ENCODE peak calls at places on chromosomes 16 and 17, in six cellular contexts. D is mammary epithelial cell; M is choroid plexus epithelial cell; K is H9; G is CD8-positive, alpha-beta T cell; U is CD4-positive, alpha-beta T cell. C is an unnamed sample.

GRCh38 chr17:36127199-36127881 is 23.7 kb downstream of the CCL4 start:
- DNase-seq in D (no peak), M (no peak), K (no peak), G (no peak), U (no peak), C (no peak)

GRCh38 chr17:38602453-38602852 is 3.3 kb downstream of the SRCIN1 start:
- DNase-seq in D (no peak), M (peak), K (no peak), G (no peak), U (no peak), C (no peak)

GRCh38 chr17:12485361-12485911 is 180.3 kb upstream of the MYOCD start:
- DNase-seq in D (no peak), M (peak), K (no peak), G (no peak), U (no peak), C (no peak)

GRCh38 chr17:73566905-73567782 is 77.1 kb downstream of the SDK2 start:
- DNase-seq in D (no peak), M (no peak), K (peak), G (no peak), U (no peak), C (no peak)

GRCh38 chr17:42340691-42341127 is 47.5 kb downstream of the STAT3 start:
- DNase-seq in D (no peak), M (no peak), K (no peak), G (no peak), U (peak), C (no peak)

GRCh38 chr17:81371910-81372760 is 23.1 kb upstream of the BAHCC1 start:
- DNase-seq in D (no peak), M (peak), K (peak), G (no peak), U (no peak), C (peak)

GRCh38 chr17:82350182-82351030 is 8.6 kb upstream of the TEX19 start:
- DNase-seq in D (no peak), M (no peak), K (no peak), G (no peak), U (peak), C (peak)

GRCh38 chr16:21283521-21284289 is 5.6 kb upstream of the CRYM start:
- DNase-seq in D (peak), M (peak), K (peak), G (no peak), U (no peak), C (no peak)

GRCh38 chr17:67770539-67770938 is 52.8 kb downstream of the NOL11 start:
- DNase-seq in D (no peak), M (no peak), K (no peak), G (no peak), U (no peak), C (no peak)

GRCh38 chr17:55763856-55764255 is 13.0 kb downstream of the PCTP start:
- DNase-seq in D (no peak), M (peak), K (no peak), G (no peak), U (no peak), C (peak)

GRCh38 chr16:51881731-51882130 is 665.2 kb downstream of the TOX3 start:
- DNase-seq in D (no peak), M (peak), K (no peak), G (no peak), U (no peak), C (no peak)

GRCh38 chr16:47019563-47019962 is 46.1 kb upstream of the DNAJA2 start:
- DNase-seq in D (no peak), M (peak), K (no peak), G (no peak), U (no peak), C (peak)

GRCh38 chr16:12971216-12971615 is 69.8 kb downstream of the SHISA9 start:
- DNase-seq in D (peak), M (peak), K (no peak), G (no peak), U (no peak), C (peak)

GRCh38 chr16:58329147-58329546 is 34.3 kb upstream of the PRSS54 start:
- DNase-seq in D (peak), M (peak), K (no peak), G (no peak), U (no peak), C (peak)

GRCh38 chr16:25256821-25257503 is 683 bp downstream of the ZKSCAN2 start:
- DNase-seq in D (no peak), M (peak), K (peak), G (no peak), U (no peak), C (no peak)

GRCh38 chr17:10622610-10623485 is 34.3 kb downstream of the MYH3 start:
- DNase-seq in D (peak), M (no peak), K (no peak), G (no peak), U (no peak), C (peak)

GRCh38 chr16:50284131-50284911 is 18.0 kb downstream of the ADCY7 start:
- DNase-seq in D (no peak), M (no peak), K (no peak), G (no peak), U (no peak), C (no peak)

GRCh38 chr17:60857521-60857920 is 179.9 kb downstream of the BCAS3 start:
- DNase-seq in D (no peak), M (no peak), K (no peak), G (no peak), U (no peak), C (no peak)

GRCh38 chr17:71511266-71511995 is 609.4 kb upstream of the SOX9 start:
- DNase-seq in D (no peak), M (no peak), K (no peak), G (no peak), U (no peak), C (no peak)

GRCh38 chr17:55705847-55706246 is 16.8 kb downstream of the TMEM100 start:
- DNase-seq in D (peak), M (no peak), K (no peak), G (no peak), U (no peak), C (peak)

GRCh38 chr16:78607022-78607421 is 507.6 kb downstream of the WWOX start:
- DNase-seq in D (no peak), M (no peak), K (no peak), G (no peak), U (no peak), C (no peak)

GRCh38 chr17:46865100-46865499 is 13.7 kb downstream of the WNT9B start:
- DNase-seq in D (no peak), M (peak), K (peak), G (no peak), U (no peak), C (no peak)

GRCh38 chr16:67447508-67448076 is 16.7 kb downstream of the HSD11B2 start:
- DNase-seq in D (no peak), M (peak), K (peak), G (peak), U (peak), C (peak)

GRCh38 chr16:88924834-88925539 is 52.0 kb downstream of the CBFA2T3 start:
- DNase-seq in D (peak), M (peak), K (peak), G (no peak), U (no peak), C (peak)

GRCh38 chr17:79811036-79811887 is 14.4 kb upstream of the CBX8 start:
- DNase-seq in D (peak), M (no peak), K (peak), G (no peak), U (no peak), C (peak)

GRCh38 chr17:79806863-79807720 is 10.2 kb upstream of the CBX8 start:
- DNase-seq in D (no peak), M (no peak), K (no peak), G (no peak), U (no peak), C (no peak)

GRCh38 chr17:79809530-79810137 is 12.8 kb upstream of the CBX8 start:
- DNase-seq in D (no peak), M (no peak), K (peak), G (no peak), U (no peak), C (no peak)

GRCh38 chr17:79810138-79811027 is 13.5 kb upstream of the CBX8 start:
- DNase-seq in D (peak), M (peak), K (peak), G (peak), U (peak), C (peak)

DNA sequence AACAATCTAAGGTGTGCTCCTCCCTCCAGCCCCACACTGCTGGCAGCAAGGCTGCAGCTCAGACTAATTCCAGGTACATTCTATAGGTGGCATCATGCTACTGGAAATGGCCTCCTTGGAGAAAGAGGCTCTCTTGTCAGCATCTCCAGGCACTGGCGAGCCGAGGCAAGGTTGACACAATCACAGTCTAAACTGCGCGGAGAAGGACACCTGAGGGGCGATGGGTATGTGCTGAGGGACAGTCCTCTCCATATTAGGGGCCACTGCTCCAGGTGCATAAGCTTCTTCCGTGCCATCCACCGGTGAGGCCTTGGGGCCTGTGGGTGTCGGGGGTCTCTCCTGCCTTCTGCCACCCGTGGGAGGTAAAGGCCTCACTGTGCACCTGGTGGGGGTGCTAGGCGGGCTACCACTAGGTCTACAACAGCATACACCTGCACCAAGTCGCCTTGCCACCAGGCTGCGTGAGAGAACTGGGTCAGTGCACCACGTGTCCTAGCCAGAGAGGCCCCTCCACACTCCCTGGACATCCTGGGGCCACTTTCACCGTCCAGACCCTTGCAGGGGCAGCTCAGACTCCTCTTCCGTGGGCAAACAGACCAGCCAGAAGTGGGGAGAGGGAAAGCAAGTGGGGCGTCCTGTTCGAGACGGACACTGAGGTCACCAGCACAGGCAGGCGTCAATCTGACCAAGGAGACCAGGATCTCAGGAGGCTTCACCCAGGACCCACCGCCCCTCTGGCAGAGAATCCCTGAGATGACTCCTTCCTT is 12.1 kb upstream of the CBX8 start:
- DNase-seq in D (peak), M (peak), K (peak), G (no peak), U (no peak), C (peak)
- TF ChIP-seq CTCF in D (peak), M (peak), K (peak), G (no peak), U (peak), C (peak)

GRCh38 chr17:41343031-41343430 is 7.6 kb downstream of the KRT33A start:
- DNase-seq in D (no peak), M (no peak), K (no peak), G (no peak), U (no peak), C (no peak)

GRCh38 chr17:41338961-41339485 is 11.6 kb downstream of the KRT33A start:
- DNase-seq in D (peak), M (peak), K (no peak), G (no peak), U (peak), C (peak)

GRCh38 chr17:41340934-41341861 is 9.4 kb downstream of the KRT33A start:
- DNase-seq in D (no peak), M (no peak), K (no peak), G (peak), U (peak), C (no peak)

GRCh38 chr17:41339571-41340169 is 11.0 kb downstream of the KRT33A start:
- DNase-seq in D (no peak), M (no peak), K (no peak), G (no peak), U (no peak), C (no peak)

DNA sequence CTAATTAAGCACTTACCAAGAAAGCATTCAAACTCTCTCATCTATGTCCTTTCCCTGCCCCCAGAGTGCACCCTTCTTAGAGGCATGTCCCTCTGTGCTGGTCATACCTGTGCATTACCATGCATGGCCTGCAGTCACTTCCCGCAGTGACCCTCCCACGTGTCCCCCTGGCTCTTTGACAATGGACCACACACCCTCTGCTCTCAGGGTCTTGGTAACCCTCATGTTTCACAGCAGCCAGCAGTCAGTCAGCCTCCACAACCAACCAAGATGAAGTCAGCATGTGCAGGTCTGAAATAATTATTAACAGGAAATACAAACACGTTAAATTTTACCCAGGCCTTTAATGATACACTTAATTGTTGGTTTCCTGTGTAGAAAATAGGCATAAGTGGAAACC is 10.1 kb downstream of the KRT33A start:
- DNase-seq in D (no peak), M (no peak), K (no peak), G (no peak), U (no peak), C (no peak)
- TF ChIP-seq CTCF in D (no peak), M (no peak), K (no peak), G (no peak), U (no peak), C (no peak)

DNA sequence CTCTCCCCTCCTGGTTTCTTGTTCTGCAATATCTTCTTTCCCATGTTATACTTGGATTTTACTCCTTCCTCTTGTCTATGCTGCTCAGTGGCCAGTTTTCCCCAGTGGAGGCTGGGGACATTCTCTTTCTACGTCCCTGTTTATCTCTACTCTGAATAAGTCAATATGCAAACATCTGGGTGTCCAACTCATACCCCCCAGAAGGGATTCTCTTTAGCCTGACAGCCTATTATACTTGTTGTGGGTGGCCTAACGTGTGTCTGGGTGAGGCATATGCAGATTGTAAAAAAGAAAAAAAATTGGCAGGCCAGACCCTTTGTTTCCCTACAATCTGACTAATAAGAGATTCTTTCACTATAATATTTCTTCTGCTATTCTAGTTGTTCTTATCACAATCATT is 134.2 kb upstream of the MAF start:
- DNase-seq in D (no peak), M (no peak), K (no peak), G (no peak), U (no peak), C (no peak)
- TF ChIP-seq CTCF in D (no peak), M (no peak), K (no peak), G (no peak), U (no peak), C (no peak)

DNA sequence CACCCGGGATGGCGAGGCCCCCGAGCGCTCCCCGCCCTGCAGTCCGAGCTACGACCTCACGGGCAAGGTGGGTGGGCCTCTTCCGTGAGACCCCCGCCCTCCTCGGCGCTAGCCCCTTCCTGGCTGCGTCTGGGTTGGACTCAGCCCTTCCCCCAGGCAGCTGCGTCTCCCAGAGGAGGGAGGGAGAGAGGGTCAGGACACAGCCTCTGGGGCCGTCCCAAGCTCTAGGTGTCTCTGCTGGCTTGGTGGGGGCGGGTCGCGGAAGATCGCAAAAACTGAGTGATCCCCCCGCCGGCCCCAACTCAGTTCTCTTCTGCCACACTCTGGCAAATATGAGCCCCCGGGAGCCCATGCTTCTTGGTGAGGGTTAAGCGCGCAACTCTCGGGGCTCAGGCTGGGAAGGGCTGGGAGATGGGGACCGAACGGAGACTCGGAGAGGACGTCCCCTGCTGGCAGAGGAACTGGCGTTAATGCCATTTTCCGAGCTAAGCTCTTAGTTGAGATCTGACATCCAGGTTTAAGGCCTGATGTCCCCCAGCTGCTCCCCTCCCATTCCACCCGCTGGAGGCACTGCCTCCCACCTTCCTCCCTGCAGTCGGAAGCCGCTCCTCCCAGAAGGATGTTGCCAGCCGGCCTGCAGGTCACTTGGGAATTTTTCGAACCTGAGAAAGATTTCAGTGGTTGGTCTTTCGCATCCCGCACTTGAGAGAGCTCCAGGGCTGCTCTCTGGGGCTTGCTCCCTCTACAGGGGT is 419 bp downstream of the RAB37 start:
- DNase-seq in D (no peak), M (no peak), K (peak), G (peak), U (peak), C (no peak)
- TF ChIP-seq CTCF in D (peak), M (peak), K (peak), G (peak), U (no peak), C (peak)

GRCh38 chr17:68784431-68784830 is 170.8 kb downstream of the ABCA8 start:
- DNase-seq in D (no peak), M (peak), K (no peak), G (no peak), U (no peak), C (no peak)

GRCh38 chr17:68789203-68789962 is 165.8 kb downstream of the ABCA8 start:
- DNase-seq in D (no peak), M (no peak), K (no peak), G (no peak), U (no peak), C (no peak)

GRCh38 chr17:68783861-68784260 is 171.3 kb downstream of the ABCA8 start:
- DNase-seq in D (no peak), M (peak), K (no peak), G (no peak), U (no peak), C (no peak)

GRCh38 chr17:68782829-68783228 is 172.4 kb downstream of the ABCA8 start:
- DNase-seq in D (no peak), M (no peak), K (no peak), G (no peak), U (no peak), C (no peak)

DNA sequence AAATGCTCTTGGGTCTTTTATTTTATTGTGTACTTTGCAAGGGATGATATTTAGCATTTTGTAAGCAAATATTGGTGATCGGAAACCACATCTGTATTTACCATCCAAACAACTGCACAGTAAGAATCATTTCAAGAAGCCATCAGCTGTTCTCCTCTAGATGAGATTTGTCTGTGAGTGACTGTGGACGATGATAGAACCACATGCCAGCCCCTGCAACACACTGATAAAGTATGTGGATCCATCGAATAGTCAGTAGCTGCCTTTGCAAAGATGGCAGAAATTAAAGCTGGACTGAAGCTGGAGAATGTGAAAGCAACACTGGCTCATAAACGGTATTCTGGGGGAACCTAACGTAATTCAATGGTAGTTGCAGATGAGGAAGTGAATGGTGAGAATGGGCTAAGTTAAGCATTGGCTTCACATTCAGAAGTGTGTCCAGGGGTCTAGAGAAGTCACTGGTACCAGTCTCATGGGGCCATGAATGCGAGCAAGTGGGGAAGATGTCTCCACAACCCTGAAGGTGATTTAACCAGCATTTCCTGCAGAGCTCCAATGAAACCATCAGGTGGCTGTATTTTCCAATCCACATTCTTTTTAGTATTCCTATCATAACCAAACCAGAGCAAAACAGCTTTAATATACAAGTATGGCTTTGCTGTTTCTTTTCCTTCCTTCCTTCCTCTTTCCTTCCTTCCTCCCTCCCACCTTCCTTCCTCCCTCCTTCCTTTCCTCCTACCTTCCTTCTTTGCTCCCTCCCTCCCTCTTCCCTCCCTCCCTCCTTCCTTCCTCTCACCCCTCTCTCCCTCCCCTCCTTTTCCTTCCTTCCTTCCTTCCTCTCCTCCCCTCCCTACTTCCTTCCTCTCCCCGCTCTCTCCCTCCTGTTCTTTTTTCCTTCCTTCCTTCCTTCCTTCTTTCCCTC is 169.4 kb downstream of the ABCA8 start:
- DNase-seq in D (no peak), M (no peak), K (no peak), G (no peak), U (no peak), C (no peak)
- TF ChIP-seq CTCF in D (peak), M (no peak), K (no peak), G (no peak), U (no peak), C (no peak)

GRCh38 chr16:84207869-84208268 is 16.9 kb downstream of the ADAD2 start:
- DNase-seq in D (no peak), M (no peak), K (no peak), G (no peak), U (no peak), C (no peak)

GRCh38 chr16:84212631-84213030 is 21.7 kb downstream of the ADAD2 start:
- DNase-seq in D (no peak), M (no peak), K (no peak), G (no peak), U (no peak), C (peak)

GRCh38 chr16:84212154-84212553 is 21.2 kb downstream of the ADAD2 start:
- DNase-seq in D (no peak), M (no peak), K (no peak), G (no peak), U (no peak), C (no peak)

GRCh38 chr16:84207266-84207665 is 16.3 kb downstream of the ADAD2 start:
- DNase-seq in D (no peak), M (no peak), K (no peak), G (no peak), U (no peak), C (no peak)

GRCh38 chr16:84209989-84210388 is 19.0 kb downstream of the ADAD2 start:
- DNase-seq in D (no peak), M (no peak), K (no peak), G (no peak), U (no peak), C (no peak)
- TF ChIP-seq CTCF in D (no peak), M (peak), K (peak), G (no peak), U (no peak), C (no peak)